ENCODE peak calls at places on chromosome 5, in four cellular contexts. K is H1, D is HCT116, G is K562. R is an unnamed sample.
A peak's percentile ranks its signal among the peaks of the same experiment; 100 is the strongest.

GRCh38 chr5:107604990-107605389 is 65.7 kb downstream of the EFNA5 start:
- DNase-seq in D (no peak), G (no peak), K (no peak), R (no peak)

GRCh38 chr5:112886975-112887374 is 25.9 kb downstream of the SRP19 start:
- DNase-seq in D (no peak), G (no peak), K (no peak), R (no peak)

GRCh38 chr5:123881791-123882244 is 369.8 kb downstream of the CSNK1G3 start:
- DNase-seq in K (no peak), D (no peak), G (no peak), R (no peak)

GRCh38 chr5:157952374-157952685 is 93.4 kb upstream of the CLINT1 start:
- DNase-seq in K (no peak), D (no peak), G (no peak), R (no peak)

GRCh38 chr5:99061299-99061698 is 132.5 kb upstream of the CHD1 start:
- DNase-seq in G (no peak), K (no peak), D (no peak), R (no peak)

GRCh38 chr5:61624966-61625681 is 293.1 kb downstream of the ZSWIM6 start:
- DNase-seq in G (no peak), K (no peak), D (no peak), R (no peak)

GRCh38 chr5:90747693-90748092 is 189.1 kb downstream of the ADGRV1 start:
- DNase-seq in K (no peak), D (no peak), G (no peak), R (no peak)

GRCh38 chr5:52392321-52392720 is 395.4 kb upstream of the ITGA1 start:
- DNase-seq in D (no peak), K (no peak), G (no peak), R (no peak)

GRCh38 chr5:39076757-39077475 is 2.7 kb upstream of the RICTOR start:
- DNase-seq in G (no peak), K (no peak), D (no peak), R (no peak)

GRCh38 chr5:180074462-180074861 is 2.9 kb upstream of the RNF130 start:
- DNase-seq in D (no peak), K (no peak), G (no peak), R (no peak)

GRCh38 chr5:158485604-158486081 is 614.1 kb downstream of the EBF1 start:
- DNase-seq in K (no peak), G (no peak), D (no peak), R (no peak)

GRCh38 chr5:133387091-133387490 is 225.2 kb downstream of the FSTL4 start:
- DNase-seq in D (no peak), K (no peak), G (no peak), R (no peak)

GRCh38 chr5:76542887-76543690 is 80.1 kb downstream of the F2RL2 start:
- DNase-seq in G (no peak), K (no peak), D (no peak), R (no peak)

GRCh38 chr5:88813244-88813643 is 69.7 kb downstream of the MEF2C start:
- DNase-seq in D (no peak), K (no peak), G (no peak), R (no peak)

GRCh38 chr5:9512452-9512851 is 33.4 kb downstream of the SEMA5A start:
- DNase-seq in G (no peak), D (no peak), K (no peak), R (no peak)

GRCh38 chr5:95913663-95914062 is 48.0 kb downstream of the ELL2 start:
- DNase-seq in K (no peak), G (no peak), D (no peak), R (no peak)

GRCh38 chr5:160441352-160441781 is 19.7 kb downstream of the PTTG1 start:
- DNase-seq in D (no peak), G (no peak), K (no peak), R (no peak)

GRCh38 chr5:160444407-160444806 is 22.8 kb downstream of the PTTG1 start:
- DNase-seq in G (no peak), K (no peak), D (no peak), R (peak; percentile 22)

GRCh38 chr5:160439205-160439600 is 17.5 kb downstream of the PTTG1 start:
- DNase-seq in G (peak; percentile 84), D (peak; percentile 66), K (peak; percentile 99), R (peak; percentile 69)

GRCh38 chr5:160445132-160445531 is 23.5 kb downstream of the PTTG1 start:
- DNase-seq in G (no peak), D (no peak), K (no peak), R (no peak)

DNA sequence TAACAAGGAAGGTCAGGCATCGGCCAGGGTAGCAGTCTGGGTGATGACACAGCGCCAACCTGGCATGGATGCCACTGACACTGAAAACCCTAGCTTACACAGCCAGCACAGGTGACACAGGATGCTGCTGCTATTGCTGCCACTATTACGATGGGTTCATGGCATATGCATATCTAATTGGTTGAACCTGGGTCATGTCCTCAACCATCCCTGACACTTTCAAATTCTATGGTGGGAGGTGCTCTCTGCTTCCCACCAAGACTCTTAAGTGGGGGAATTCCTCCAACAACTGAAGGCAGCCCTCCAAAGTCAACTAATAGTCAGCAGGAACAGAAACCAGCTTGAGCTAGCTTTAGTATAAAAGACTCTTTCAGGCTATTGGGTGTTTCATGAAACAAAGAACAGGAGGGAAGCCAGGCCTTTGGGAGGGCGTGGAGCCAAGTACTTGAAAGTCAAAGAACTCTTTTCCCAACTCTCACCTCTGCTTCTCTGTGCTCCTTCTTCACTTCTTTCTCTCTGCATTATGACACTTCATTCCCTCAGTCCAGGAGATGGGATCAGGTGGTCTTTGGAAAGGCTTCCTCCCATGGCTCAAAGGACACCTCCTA is 21.3 kb downstream of the PTTG1 start:
- DNase-seq in K (no peak), G (no peak), D (no peak), R (no peak)
- TF ChIP-seq JUND in K (no peak), G (no peak), D (no peak), R (no peak)

DNA sequence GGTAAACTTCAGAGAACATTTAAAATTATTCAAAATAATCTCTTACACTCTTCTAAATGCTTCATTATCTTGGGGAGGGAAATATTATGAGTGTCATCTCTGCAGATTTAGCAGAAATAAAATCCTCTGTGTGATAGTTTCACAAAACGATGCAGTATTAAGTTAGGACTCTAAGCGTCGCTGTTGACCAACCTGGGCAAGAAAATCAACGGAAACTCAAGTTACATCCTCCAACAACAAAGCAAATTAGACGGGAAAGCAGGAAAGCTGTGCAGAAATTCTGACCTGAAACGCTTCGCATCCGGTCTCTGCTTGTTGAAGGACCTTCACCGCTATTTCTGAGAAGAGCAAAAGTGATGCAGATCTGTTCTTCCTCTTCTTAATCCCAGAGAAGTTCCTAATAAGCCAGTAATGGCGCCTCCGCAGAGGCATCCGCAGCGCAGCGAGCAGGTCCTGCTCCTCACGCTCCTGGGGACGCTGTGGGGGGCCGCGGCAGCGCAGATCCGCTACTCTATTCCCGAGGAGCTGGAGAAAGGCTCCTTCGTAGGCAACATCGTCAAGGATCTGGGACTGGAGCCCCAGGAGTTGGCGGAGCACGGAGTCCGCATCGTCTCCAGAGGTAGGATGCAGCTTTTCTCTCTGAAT is at the start of gene PCDHGA6:
- DNase-seq in D (no peak), G (no peak), K (no peak), R (no peak)
- TF ChIP-seq JUND in D (no peak), G (no peak), K (no peak), R (no peak)

DNA sequence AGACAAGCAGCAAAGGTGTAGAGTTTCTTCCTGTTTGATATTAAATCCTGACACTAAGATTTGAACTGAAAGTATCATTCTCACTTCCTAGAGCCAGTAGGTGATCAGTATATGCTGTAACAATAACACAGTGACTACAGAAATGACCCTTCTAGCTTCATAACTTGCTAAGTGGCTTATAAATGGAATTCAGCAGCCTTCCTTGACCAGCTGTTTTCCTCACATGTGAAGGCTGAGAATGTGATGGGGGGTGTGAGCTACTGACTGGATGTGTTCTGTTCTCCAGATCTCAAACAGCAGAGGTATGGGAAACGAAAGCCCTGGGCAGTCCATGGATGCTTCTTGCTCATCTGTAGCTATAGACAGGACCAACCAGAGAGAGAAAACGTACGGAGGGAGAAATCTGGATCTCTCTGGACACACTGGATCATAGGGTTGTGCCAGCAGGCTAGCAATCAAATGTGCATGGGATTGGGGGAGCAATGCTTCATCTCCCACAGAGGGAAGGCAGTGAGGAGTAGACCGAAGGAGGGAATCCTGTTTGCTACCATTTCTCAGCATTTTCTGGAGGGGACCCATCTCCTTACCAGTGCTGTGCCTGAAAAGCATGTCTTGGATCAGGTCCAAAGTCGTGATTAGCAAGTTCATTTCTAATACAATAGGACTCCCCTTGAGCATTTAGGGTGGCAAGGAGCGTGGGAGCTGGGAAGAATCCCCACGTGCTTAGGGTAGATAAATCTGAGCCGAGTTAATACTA is 39.4 kb downstream of the TNFAIP8 start:
- DNase-seq in D (no peak), K (no peak), G (no peak), R (no peak)
- TF ChIP-seq JUND in D (no peak), K (no peak), G (no peak), R (no peak)

DNA sequence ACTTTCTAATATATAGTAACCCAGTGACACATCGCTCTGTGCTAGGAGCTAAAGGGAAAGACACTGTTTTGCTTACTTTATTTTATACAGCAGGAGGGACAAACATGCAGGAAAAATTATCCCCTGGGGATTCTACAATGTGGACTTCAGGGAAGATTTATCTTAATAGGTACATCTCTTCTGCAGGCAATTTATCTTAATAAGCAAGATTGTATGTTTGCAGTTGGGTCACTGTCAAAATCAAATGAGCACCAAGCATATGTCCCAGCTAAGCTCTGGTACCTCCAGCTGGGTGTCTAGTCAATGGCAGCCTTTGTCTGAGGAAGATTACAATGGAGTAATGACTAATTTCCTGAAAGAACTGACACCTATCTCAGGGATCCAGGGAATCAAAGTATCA is 309.9 kb upstream of the PANK3 start:
- DNase-seq in D (no peak), K (no peak), G (no peak), R (no peak)
- TF ChIP-seq JUND in D (no peak), K (no peak), G (no peak), R (no peak)

GRCh38 chr5:175778951-175779475 is 92.4 kb upstream of the CPLX2 start:
- DNase-seq in K (no peak), D (peak; percentile 15), G (no peak), R (peak; percentile 29)
- TF ChIP-seq JUND in K (no peak), D (no peak), G (no peak), R (no peak)

GRCh38 chr5:79963261-79963977 is 27.6 kb downstream of the MTX3 start:
- DNase-seq in K (no peak), D (no peak), G (no peak), R (no peak)

GRCh38 chr5:79966479-79966878 is 24.6 kb downstream of the MTX3 start:
- DNase-seq in K (no peak), D (no peak), G (no peak), R (no peak)

GRCh38 chr5:79961731-79962579 is 29.1 kb downstream of the MTX3 start:
- DNase-seq in K (no peak), D (no peak), G (no peak), R (no peak)

GRCh38 chr5:79959407-79959806 is 31.7 kb downstream of the MTX3 start:
- DNase-seq in G (no peak), K (no peak), D (no peak), R (no peak)

GRCh38 chr5:79962580-79963222 is 28.4 kb downstream of the MTX3 start:
- DNase-seq in D (no peak), G (no peak), K (no peak), R (no peak)
- TF ChIP-seq JUND in D (no peak), G (no peak), K (no peak), R (no peak)

R was measured in HepG2.